ENCODE peak calls at places on chromosomes 7 and 10, in six cellular contexts. S is GM23338, P is neural progenitor cell, R is SK-N-SH, T is GM23248, D is MM.1S. I is an unnamed sample. For H3F3A, the result is how much of the 10 kb centered on the place peaks cover.

GRCh38 chr7:80929619-80930018 is 10.8 kb upstream of the SEMA3C start:
- DNase-seq in D (no peak), R (no peak), T (peak), P (no peak), S (no peak), I (peak)

GRCh38 chr7:27651702-27652101 is 11.0 kb downstream of the HIBADH start:
- DNase-seq in D (no peak), P (no peak), R (no peak), T (no peak), S (no peak), I (peak)

GRCh38 chr10:27745380-27745718 is 270 bp downstream of the MKX start:
- DNase-seq in P (no peak), T (no peak), R (peak), S (peak), D (no peak), I (no peak)

GRCh38 chr7:963236-964078 is 9.0 kb upstream of the ADAP1 start:
- DNase-seq in P (peak), R (peak), D (no peak), S (no peak), T (no peak), I (no peak)

GRCh38 chr7:121755818-121756501 is 117.0 kb upstream of the PTPRZ1 start:
- DNase-seq in P (peak), S (peak), R (no peak), D (no peak), T (no peak), I (no peak)

GRCh38 chr10:43225787-43226153 is 41.1 kb downstream of the RASGEF1A start:
- DNase-seq in R (no peak), P (no peak), S (no peak), D (no peak), T (no peak), I (peak)

GRCh38 chr10:43952760-43953159 is 304.1 kb upstream of the ZNF32 start:
- DNase-seq in R (no peak), S (no peak), P (no peak), D (no peak), T (peak), I (no peak)

GRCh38 chr10:89203237-89203636 is 3.9 kb downstream of the CH25H start:
- DNase-seq in P (no peak), T (peak), D (no peak), S (no peak), R (no peak), I (no peak)

GRCh38 chr7:111796671-111797070 is 234.4 kb upstream of the IMMP2L start:
- DNase-seq in S (peak), T (peak), R (no peak), P (no peak), D (no peak), I (no peak)

GRCh38 chr7:51141451-51141971 is 175.1 kb downstream of the COBL start:
- DNase-seq in D (peak), P (peak), R (no peak), S (peak), T (peak), I (peak)

GRCh38 chr7:3089493-3089892 is 45.8 kb upstream of the CARD11 start:
- DNase-seq in D (no peak), T (peak), P (peak), R (peak), S (peak), I (peak)

GRCh38 chr10:16787361-16787791 is 29.8 kb downstream of the RSU1 start:
- DNase-seq in R (no peak), T (no peak), P (no peak), S (no peak), D (no peak), I (no peak)

GRCh38 chr10:103640436-103641181 is 147.1 kb downstream of the NEURL1 start:
- DNase-seq in D (no peak), R (no peak), T (peak), P (no peak), S (no peak), I (no peak)

GRCh38 chr7:138008588-138009349 is 6.9 kb upstream of the CREB3L2 start:
- DNase-seq in T (peak), R (peak), P (peak), S (peak), D (peak), I (peak)

GRCh38 chr10:498760-499435 is 190.6 kb downstream of the DIP2C start:
- DNase-seq in T (no peak), R (no peak), S (no peak), D (peak), P (no peak), I (no peak)
- TF ChIP-seq EZH2phosphoT487 in T (no peak), R (no peak), S (no peak), D (no peak), P (no peak), I (no peak)

GRCh38 chr10:69459893-69460575 is 8.8 kb downstream of the TSPAN15 start:
- DNase-seq in P (no peak), D (no peak), S (no peak), R (peak), T (no peak), I (no peak)
- H3F3A ChIP-seq in P (under half), D (under half), S (under half), R (under half), T (under half), I (under half)

DNA sequence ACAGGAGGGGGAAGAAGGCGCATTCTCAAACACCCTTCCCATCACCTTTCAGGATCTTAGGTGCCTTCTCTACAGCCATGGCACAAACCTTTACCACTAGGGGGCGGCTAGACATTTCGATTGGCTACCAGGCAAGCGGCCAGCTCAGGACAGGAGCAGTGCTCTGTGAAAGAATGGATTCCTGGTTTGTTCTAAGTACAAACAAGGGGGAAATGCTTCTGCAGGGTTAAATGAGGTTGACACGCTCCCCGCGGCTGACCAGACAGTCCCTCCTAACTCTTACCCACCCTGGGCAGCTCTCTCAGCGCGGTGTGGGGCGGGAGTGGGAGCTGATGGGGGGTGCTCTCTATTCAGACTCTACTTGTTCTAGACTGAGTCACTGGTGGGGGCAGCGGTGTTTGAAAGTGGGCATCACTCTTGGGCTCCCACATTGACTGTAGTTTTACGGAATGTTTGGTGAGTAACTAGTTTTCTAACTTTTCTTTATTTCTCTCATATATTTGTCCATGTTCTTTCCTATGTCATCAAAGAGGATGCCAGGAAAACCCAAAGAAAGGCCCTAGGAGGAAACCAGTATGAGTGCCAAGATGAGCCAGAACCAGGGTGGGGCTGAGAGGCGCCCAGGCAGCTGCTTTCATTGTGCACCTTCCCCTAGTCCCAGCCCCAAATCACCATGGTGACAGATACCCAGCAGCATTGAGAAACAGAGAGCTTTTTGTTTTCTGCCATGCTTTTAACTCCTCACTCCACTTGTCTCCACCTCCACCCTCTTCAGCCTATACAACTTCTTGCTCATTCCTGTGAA is 61.4 kb upstream of the GPR158 start:
- DNase-seq in R (peak), D (peak), P (peak), S (peak), T (peak), I (peak)
- TF ChIP-seq EZH2phosphoT487 in R (no peak), D (no peak), P (no peak), S (no peak), T (no peak), I (no peak)

GRCh38 chr10:124601016-124601415 is 139.4 kb downstream of the LHPP start:
- DNase-seq in R (no peak), T (no peak), D (no peak), P (no peak), S (no peak), I (no peak)

GRCh38 chr10:124600051-124600880 is 138.6 kb downstream of the LHPP start:
- DNase-seq in S (no peak), D (no peak), P (no peak), R (no peak), T (no peak), I (no peak)

GRCh38 chr10:124602121-124602561 is 140.5 kb downstream of the LHPP start:
- DNase-seq in T (no peak), R (no peak), D (no peak), P (no peak), S (no peak), I (no peak)

GRCh38 chr10:124602646-124603365 is 141.2 kb downstream of the LHPP start:
- DNase-seq in P (no peak), R (no peak), S (no peak), D (no peak), T (no peak), I (no peak)

DNA sequence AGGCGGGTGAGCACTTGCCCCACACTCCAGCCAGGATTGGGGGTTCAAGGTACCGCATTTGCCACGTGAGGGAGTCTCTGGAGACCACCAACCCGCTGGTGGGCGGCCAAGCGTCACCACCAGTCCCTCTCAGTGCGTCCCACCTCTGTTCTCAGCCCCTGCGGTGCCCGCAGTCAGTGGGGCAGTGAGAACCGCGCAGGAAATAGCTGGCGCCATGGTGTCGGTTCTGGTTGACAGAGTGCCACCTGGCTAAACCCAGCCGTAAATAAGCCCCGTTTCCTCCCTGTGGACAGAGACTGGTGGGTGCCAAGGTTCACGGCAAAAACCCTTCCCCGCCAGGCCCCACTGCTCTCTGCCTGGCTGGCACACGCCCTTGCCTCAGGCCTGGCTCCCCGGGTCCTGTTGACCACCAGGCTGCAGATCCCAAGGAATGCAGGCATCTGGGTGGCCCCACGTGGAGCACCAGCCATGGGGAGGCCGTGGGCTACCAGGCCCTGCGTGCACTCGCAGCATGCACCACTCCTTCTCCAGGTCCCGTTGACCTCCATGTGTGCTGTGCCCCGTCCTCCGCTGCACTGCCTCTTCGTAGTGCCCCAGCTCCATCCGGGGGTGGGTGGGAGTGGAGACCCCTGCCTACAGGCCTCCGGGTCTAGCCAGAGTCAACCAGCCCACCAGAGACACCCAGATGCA is 140.0 kb downstream of the LHPP start:
- DNase-seq in T (no peak), D (no peak), S (no peak), R (no peak), P (no peak), I (no peak)
- H3F3A ChIP-seq in T (under half), D (under half), S (under half), R (under half), P (under half), I (under half)

DNA sequence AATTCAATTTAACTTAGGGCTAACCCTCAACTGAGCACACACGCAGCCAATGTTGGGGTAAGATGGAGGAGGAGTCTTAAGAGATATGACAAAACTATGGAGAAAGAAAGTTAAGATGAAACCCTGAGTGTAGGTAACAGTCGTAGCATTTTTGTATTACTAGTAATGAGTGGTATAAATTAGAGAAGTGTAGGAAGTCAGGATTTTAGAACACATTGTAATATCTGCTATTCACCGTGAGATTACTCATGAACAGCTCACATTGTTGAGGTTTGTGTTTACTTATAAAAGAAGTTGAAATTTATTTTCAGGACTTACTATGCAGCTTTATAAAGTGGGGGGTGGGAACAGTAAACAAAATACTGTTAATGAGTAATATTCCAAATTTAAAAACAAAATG is 107.2 kb downstream of the ARHGAP21 start:
- DNase-seq in P (no peak), T (peak), D (no peak), R (no peak), S (no peak), I (peak)
- TF ChIP-seq EZH2phosphoT487 in P (no peak), T (no peak), D (no peak), R (no peak), S (no peak), I (no peak)

I was measured in PC-3.